ENCODE peak calls at places on chromosomes 13 and 19, in nine cellular contexts. One of them, this sample, is unnamed.

GRCh38 chr19:34124828-34125227 is 47.5 kb upstream of the LSM14A start:
- DNase-seq in K562: no peak
- DNase-seq in H1: no peak
- DNase-seq in A549: no peak
- DNase-seq in sigmoid colon: no peak
- DNase-seq in SK-N-SH: peak; percentile 24
- DNase-seq in stomach: no peak
- DNase-seq in tibial nerve: no peak
- DNase-seq in suprapubic skin: no peak
- DNase-seq in this sample: no peak

GRCh38 chr13:106337096-106337495 is 198.4 kb downstream of the EFNB2 start:
- DNase-seq in K562: no peak
- DNase-seq in H1: no peak
- DNase-seq in A549: no peak
- DNase-seq in sigmoid colon: no peak
- DNase-seq in SK-N-SH: no peak
- DNase-seq in stomach: no peak
- DNase-seq in tibial nerve: no peak
- DNase-seq in suprapubic skin: no peak
- DNase-seq in this sample: no peak

GRCh38 chr13:44653261-44653660 is 77.1 kb upstream of the TSC22D1 start:
- DNase-seq in K562: no peak
- DNase-seq in H1: no peak
- DNase-seq in A549: no peak
- DNase-seq in sigmoid colon: no peak
- DNase-seq in SK-N-SH: no peak
- DNase-seq in stomach: no peak
- DNase-seq in tibial nerve: no peak
- DNase-seq in suprapubic skin: no peak
- DNase-seq in this sample: no peak

GRCh38 chr19:41175825-41176734 is 16.9 kb upstream of the CYP2S1 start:
- DNase-seq in K562: no peak
- DNase-seq in H1: peak; percentile 75
- DNase-seq in A549: peak; percentile 100
- DNase-seq in sigmoid colon: no peak
- DNase-seq in SK-N-SH: no peak
- DNase-seq in stomach: peak; percentile 62
- DNase-seq in tibial nerve: peak; percentile 53
- DNase-seq in suprapubic skin: peak; percentile 69
- DNase-seq in this sample: no peak

GRCh38 chr19:37932985-37933953 is 26.3 kb downstream of the SIPA1L3 start:
- DNase-seq in K562: no peak
- DNase-seq in H1: no peak
- DNase-seq in A549: peak; percentile 88
- DNase-seq in sigmoid colon: no peak
- DNase-seq in SK-N-SH: peak; percentile 35
- DNase-seq in stomach: peak; percentile 60
- DNase-seq in tibial nerve: no peak
- DNase-seq in suprapubic skin: no peak
- DNase-seq in this sample: no peak

GRCh38 chr19:6060600-6061391 is 49.5 kb downstream of the RFX2 start:
- DNase-seq in K562: peak; percentile 94
- DNase-seq in H1: no peak
- DNase-seq in A549: no peak
- DNase-seq in sigmoid colon: no peak
- DNase-seq in SK-N-SH: peak; percentile 78
- DNase-seq in stomach: no peak
- DNase-seq in tibial nerve: no peak
- DNase-seq in suprapubic skin: peak; percentile 78
- DNase-seq in this sample: peak; percentile 56

GRCh38 chr19:6233827-6234511 is 45.8 kb downstream of the MLLT1 start:
- DNase-seq in K562: no peak
- DNase-seq in H1: no peak
- DNase-seq in A549: no peak
- DNase-seq in sigmoid colon: no peak
- DNase-seq in SK-N-SH: peak; percentile 68
- DNase-seq in stomach: peak; percentile 76
- DNase-seq in tibial nerve: no peak
- DNase-seq in suprapubic skin: peak; percentile 78
- DNase-seq in this sample: peak; percentile 83

GRCh38 chr13:40096357-40096911 is 441.0 kb downstream of the COG6 start:
- DNase-seq in K562: no peak
- DNase-seq in H1: no peak
- DNase-seq in A549: no peak
- DNase-seq in sigmoid colon: no peak
- DNase-seq in SK-N-SH: no peak
- DNase-seq in stomach: no peak
- DNase-seq in tibial nerve: no peak
- DNase-seq in suprapubic skin: no peak
- DNase-seq in this sample: no peak

GRCh38 chr19:42135836-42136235 is 3.6 kb upstream of the POU2F2 start:
- DNase-seq in K562: no peak
- DNase-seq in H1: no peak
- DNase-seq in A549: no peak
- DNase-seq in sigmoid colon: no peak
- DNase-seq in SK-N-SH: no peak
- DNase-seq in stomach: no peak
- DNase-seq in tibial nerve: no peak
- DNase-seq in suprapubic skin: no peak
- DNase-seq in this sample: no peak

GRCh38 chr19:9937001-9937411 is 691 bp upstream of the OLFM2 start:
- DNase-seq in K562: no peak
- DNase-seq in H1: no peak
- DNase-seq in A549: no peak
- DNase-seq in sigmoid colon: no peak
- DNase-seq in SK-N-SH: peak; percentile 35
- DNase-seq in stomach: no peak
- DNase-seq in tibial nerve: no peak
- DNase-seq in suprapubic skin: no peak
- DNase-seq in this sample: no peak

GRCh38 chr13:33645591-33646554 is 172.1 kb upstream of the RFC3 start:
- DNase-seq in K562: no peak
- DNase-seq in H1: no peak
- DNase-seq in A549: no peak
- DNase-seq in sigmoid colon: no peak
- DNase-seq in SK-N-SH: no peak
- DNase-seq in stomach: no peak
- DNase-seq in tibial nerve: no peak
- DNase-seq in suprapubic skin: no peak
- DNase-seq in this sample: no peak

DNA sequence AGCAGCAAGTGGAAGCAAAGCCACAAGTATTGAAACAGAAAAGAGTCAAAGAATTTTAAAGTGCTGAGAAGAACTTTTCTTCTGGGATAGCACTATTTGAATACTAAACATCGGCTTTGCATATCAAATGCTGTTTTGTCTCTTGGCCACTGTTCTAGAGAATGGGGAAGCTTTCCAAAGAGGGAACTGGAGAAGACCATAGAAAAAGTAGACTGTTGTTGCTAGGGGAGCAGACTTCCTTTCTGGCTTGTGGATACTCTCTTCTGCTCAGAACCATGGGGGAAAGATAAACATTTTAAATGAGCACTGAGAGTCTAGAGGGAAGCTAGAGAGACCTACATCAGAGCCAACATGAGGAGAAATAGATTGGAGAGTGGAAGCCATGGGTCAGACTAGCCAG is 315.7 kb downstream of the KCTD12 start:
- DNase-seq in K562: no peak
- DNase-seq in H1: no peak
- DNase-seq in A549: no peak
- DNase-seq in sigmoid colon: no peak
- DNase-seq in SK-N-SH: no peak
- DNase-seq in stomach: no peak
- DNase-seq in tibial nerve: no peak
- DNase-seq in suprapubic skin: no peak
- DNase-seq in this sample: no peak
- TF ChIP-seq EP300 in K562: no peak
- TF ChIP-seq EP300 in H1: no peak
- TF ChIP-seq EP300 in A549: no peak
- TF ChIP-seq EP300 in sigmoid colon: no peak
- TF ChIP-seq EP300 in SK-N-SH: no peak
- TF ChIP-seq EP300 in stomach: no peak
- TF ChIP-seq EP300 in tibial nerve: no peak
- TF ChIP-seq EP300 in suprapubic skin: no peak
- TF ChIP-seq EP300 in this sample: no peak

GRCh38 chr19:46724468-46724867 is 7.6 kb upstream of the PRKD2 start:
- DNase-seq in K562: no peak
- DNase-seq in H1: no peak
- DNase-seq in A549: no peak
- DNase-seq in sigmoid colon: no peak
- DNase-seq in SK-N-SH: no peak
- DNase-seq in stomach: no peak
- DNase-seq in tibial nerve: no peak
- DNase-seq in suprapubic skin: no peak
- DNase-seq in this sample: no peak
- TF ChIP-seq EP300 in K562: no peak
- TF ChIP-seq EP300 in H1: no peak
- TF ChIP-seq EP300 in A549: no peak
- TF ChIP-seq EP300 in sigmoid colon: no peak
- TF ChIP-seq EP300 in SK-N-SH: no peak
- TF ChIP-seq EP300 in stomach: no peak
- TF ChIP-seq EP300 in tibial nerve: no peak
- TF ChIP-seq EP300 in suprapubic skin: no peak
- TF ChIP-seq EP300 in this sample: no peak

GRCh38 chr19:45311640-45312039 is 11.0 kb downstream of the CKM start:
- DNase-seq in K562: no peak
- DNase-seq in H1: no peak
- DNase-seq in A549: no peak
- DNase-seq in sigmoid colon: no peak
- DNase-seq in SK-N-SH: no peak
- DNase-seq in stomach: no peak
- DNase-seq in tibial nerve: no peak
- DNase-seq in suprapubic skin: no peak
- DNase-seq in this sample: peak; percentile 83

GRCh38 chr19:45314708-45315107 is 8.0 kb downstream of the CKM start:
- DNase-seq in K562: no peak
- DNase-seq in H1: no peak
- DNase-seq in A549: no peak
- DNase-seq in sigmoid colon: no peak
- DNase-seq in SK-N-SH: no peak
- DNase-seq in stomach: no peak
- DNase-seq in tibial nerve: no peak
- DNase-seq in suprapubic skin: no peak
- DNase-seq in this sample: no peak

GRCh38 chr19:45320997-45321775 is 1.5 kb downstream of the CKM start:
- DNase-seq in K562: no peak
- DNase-seq in H1: no peak
- DNase-seq in A549: no peak
- DNase-seq in sigmoid colon: no peak
- DNase-seq in SK-N-SH: no peak
- DNase-seq in stomach: no peak
- DNase-seq in tibial nerve: no peak
- DNase-seq in suprapubic skin: no peak
- DNase-seq in this sample: no peak

DNA sequence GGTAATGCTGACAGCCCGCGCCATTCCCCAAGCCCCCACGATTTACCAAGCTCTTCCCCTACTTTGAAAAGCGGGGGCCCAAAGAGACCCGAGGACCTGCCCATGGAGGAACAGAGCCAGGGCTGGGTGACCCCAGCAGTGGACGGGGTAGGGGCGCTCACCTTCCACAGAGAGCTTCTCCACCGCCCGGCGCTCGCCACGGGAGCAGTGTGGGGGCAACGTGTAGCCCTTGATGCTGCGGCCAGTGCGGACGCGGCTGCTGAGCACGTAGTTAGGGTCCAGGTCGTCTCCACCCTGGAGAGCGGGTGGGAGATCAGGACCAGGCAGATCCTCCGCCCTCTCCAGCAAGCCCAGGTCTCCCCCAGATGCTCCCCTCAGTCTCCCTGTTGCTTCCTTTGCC is 7.4 kb downstream of the CKM start:
- DNase-seq in K562: no peak
- DNase-seq in H1: no peak
- DNase-seq in A549: no peak
- DNase-seq in sigmoid colon: no peak
- DNase-seq in SK-N-SH: no peak
- DNase-seq in stomach: no peak
- DNase-seq in tibial nerve: no peak
- DNase-seq in suprapubic skin: no peak
- DNase-seq in this sample: no peak
- TF ChIP-seq EP300 in K562: no peak
- TF ChIP-seq EP300 in H1: no peak
- TF ChIP-seq EP300 in A549: no peak
- TF ChIP-seq EP300 in sigmoid colon: no peak
- TF ChIP-seq EP300 in SK-N-SH: no peak
- TF ChIP-seq EP300 in stomach: no peak
- TF ChIP-seq EP300 in tibial nerve: no peak
- TF ChIP-seq EP300 in suprapubic skin: no peak
- TF ChIP-seq EP300 in this sample: no peak

GRCh38 chr19:1260749-1261511 is 8.2 kb upstream of the CIRBP start:
- DNase-seq in K562: peak; percentile 96
- DNase-seq in H1: peak; percentile 93
- DNase-seq in A549: peak; percentile 69
- DNase-seq in sigmoid colon: peak; percentile 99
- DNase-seq in SK-N-SH: peak; percentile 97
- DNase-seq in stomach: peak; percentile 97
- DNase-seq in tibial nerve: peak; percentile 85
- DNase-seq in suprapubic skin: peak; percentile 97
- DNase-seq in this sample: peak; percentile 100

GRCh38 chr19:1261512-1261862 is 7.6 kb upstream of the CIRBP start:
- DNase-seq in K562: no peak
- DNase-seq in H1: no peak
- DNase-seq in A549: no peak
- DNase-seq in sigmoid colon: peak; percentile 78
- DNase-seq in SK-N-SH: no peak
- DNase-seq in stomach: no peak
- DNase-seq in tibial nerve: no peak
- DNase-seq in suprapubic skin: no peak
- DNase-seq in this sample: no peak

GRCh38 chr19:1261863-1262686 is 7.1 kb upstream of the CIRBP start:
- DNase-seq in K562: no peak
- DNase-seq in H1: no peak
- DNase-seq in A549: peak; percentile 26
- DNase-seq in sigmoid colon: peak; percentile 86
- DNase-seq in SK-N-SH: no peak
- DNase-seq in stomach: peak; percentile 96
- DNase-seq in tibial nerve: no peak
- DNase-seq in suprapubic skin: peak; percentile 88
- DNase-seq in this sample: peak; percentile 93

GRCh38 chr19:1263198-1263597 is 5.9 kb upstream of the CIRBP start:
- DNase-seq in K562: no peak
- DNase-seq in H1: no peak
- DNase-seq in A549: no peak
- DNase-seq in sigmoid colon: no peak
- DNase-seq in SK-N-SH: no peak
- DNase-seq in stomach: no peak
- DNase-seq in tibial nerve: no peak
- DNase-seq in suprapubic skin: no peak
- DNase-seq in this sample: no peak

DNA sequence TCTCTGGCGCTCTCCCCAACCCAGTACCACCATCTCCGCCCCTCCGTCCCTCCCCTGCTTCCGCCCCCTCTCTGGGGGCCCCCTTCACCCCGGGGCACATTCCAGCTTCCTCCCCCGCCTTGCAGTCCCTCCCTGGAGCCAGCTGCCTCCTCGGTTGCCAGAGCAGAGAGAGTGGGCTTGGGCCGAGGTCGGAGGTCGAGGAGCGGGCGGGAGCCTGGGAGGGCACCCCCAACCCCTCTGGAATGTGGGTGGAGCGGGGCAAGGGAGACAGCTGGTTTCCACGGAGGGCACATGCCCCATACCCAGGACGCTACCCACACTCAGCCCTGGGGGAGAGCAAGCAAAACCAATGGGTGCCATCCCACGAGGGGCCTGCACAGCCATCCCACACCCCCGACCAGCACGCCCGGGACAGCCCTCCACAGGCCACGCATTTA is 6.4 kb upstream of the CIRBP start:
- DNase-seq in K562: no peak
- DNase-seq in H1: no peak
- DNase-seq in A549: no peak
- DNase-seq in sigmoid colon: no peak
- DNase-seq in SK-N-SH: no peak
- DNase-seq in stomach: no peak
- DNase-seq in tibial nerve: no peak
- DNase-seq in suprapubic skin: no peak
- DNase-seq in this sample: no peak
- TF ChIP-seq EP300 in K562: no peak
- TF ChIP-seq EP300 in H1: peak; percentile 31
- TF ChIP-seq EP300 in A549: no peak
- TF ChIP-seq EP300 in sigmoid colon: no peak
- TF ChIP-seq EP300 in SK-N-SH: no peak
- TF ChIP-seq EP300 in stomach: no peak
- TF ChIP-seq EP300 in tibial nerve: no peak
- TF ChIP-seq EP300 in suprapubic skin: no peak
- TF ChIP-seq EP300 in this sample: no peak

This sample was measured in upper lobe of left lung.